ENCODE peak calls at places on chromosomes 6 and 20, in four cellular contexts. One of them, this sample, is unnamed.

GRCh38 chr20:59105581-59105980 is 58.0 kb upstream of the ZNF831 start:
- ATAC-seq in K562: no peak
- ATAC-seq in upper lobe of left lung: no peak
- ATAC-seq in HepG2: no peak
- ATAC-seq in this sample: no peak

GRCh38 chr20:47316776-47317126 is 39.7 kb downstream of the ZMYND8 start:
- ATAC-seq in K562: peak; percentile 2
- ATAC-seq in HepG2: no peak
- ATAC-seq in upper lobe of left lung: no peak
- ATAC-seq in this sample: no peak

GRCh38 chr6:37731888-37732287 is 34.2 kb upstream of the MDGA1 start:
- ATAC-seq in upper lobe of left lung: no peak
- ATAC-seq in K562: peak; percentile 96
- ATAC-seq in HepG2: no peak
- ATAC-seq in this sample: no peak

GRCh38 chr20:20297181-20297580 is 70.7 kb upstream of the INSM1 start:
- ATAC-seq in K562: no peak
- ATAC-seq in HepG2: peak; percentile 77
- ATAC-seq in upper lobe of left lung: no peak
- ATAC-seq in this sample: no peak

GRCh38 chr20:32538526-32538918 is 46.6 kb downstream of the NOL4L start:
- ATAC-seq in K562: peak; percentile 13
- ATAC-seq in upper lobe of left lung: no peak
- ATAC-seq in HepG2: peak; percentile 3
- ATAC-seq in this sample: no peak

GRCh38 chr20:22771706-22772105 is 187.3 kb upstream of the FOXA2 start:
- ATAC-seq in HepG2: no peak
- ATAC-seq in upper lobe of left lung: no peak
- ATAC-seq in K562: no peak
- ATAC-seq in this sample: no peak

GRCh38 chr6:150907385-150907784 is 41.9 kb downstream of the MTHFD1L start:
- ATAC-seq in HepG2: no peak
- ATAC-seq in upper lobe of left lung: no peak
- ATAC-seq in K562: no peak
- ATAC-seq in this sample: no peak

GRCh38 chr20:23126281-23127061 is 40.3 kb upstream of the CD93 start:
- ATAC-seq in upper lobe of left lung: peak; percentile 28
- ATAC-seq in HepG2: no peak
- ATAC-seq in K562: peak; percentile 17
- ATAC-seq in this sample: no peak

GRCh38 chr20:20488388-20488787 is 120.5 kb downstream of the INSM1 start:
- ATAC-seq in HepG2: no peak
- ATAC-seq in K562: no peak
- ATAC-seq in upper lobe of left lung: no peak
- ATAC-seq in this sample: no peak

GRCh38 chr6:505374-505773 is 113.8 kb downstream of the IRF4 start:
- ATAC-seq in HepG2: no peak
- ATAC-seq in upper lobe of left lung: no peak
- ATAC-seq in K562: no peak
- ATAC-seq in this sample: no peak

GRCh38 chr6:44086931-44087574 is 40.2 kb downstream of the MRPL14 start:
- ATAC-seq in HepG2: peak; percentile 19
- ATAC-seq in upper lobe of left lung: no peak
- ATAC-seq in K562: no peak
- ATAC-seq in this sample: peak; percentile 20

GRCh38 chr20:46359233-46359751 is 47.1 kb downstream of the ELMO2 start:
- ATAC-seq in upper lobe of left lung: no peak
- ATAC-seq in K562: no peak
- ATAC-seq in HepG2: no peak
- ATAC-seq in this sample: no peak

GRCh38 chr20:60804918-60805631 is 447.0 kb upstream of the CDH4 start:
- ATAC-seq in K562: no peak
- ATAC-seq in upper lobe of left lung: no peak
- ATAC-seq in HepG2: no peak
- ATAC-seq in this sample: no peak

GRCh38 chr6:111015656-111016190 is 33.9 kb downstream of the RPF2 start:
- ATAC-seq in upper lobe of left lung: no peak
- ATAC-seq in K562: no peak
- ATAC-seq in HepG2: no peak
- ATAC-seq in this sample: no peak

GRCh38 chr20:62684986-62685385 is 23.6 kb upstream of the NTSR1 start:
- ATAC-seq in upper lobe of left lung: no peak
- ATAC-seq in HepG2: no peak
- ATAC-seq in K562: no peak
- ATAC-seq in this sample: no peak
- H3K27me3 ChIP-seq in upper lobe of left lung: no peaks in the 10 kb centered on the region
- H3K27me3 ChIP-seq in HepG2: peaks cover 20% of the 10 kb centered on the region
- H3K27me3 ChIP-seq in K562: peaks cover 48% of the 10 kb centered on the region
- H3K27me3 ChIP-seq in this sample: peaks cover 60% of the 10 kb centered on the region

DNA sequence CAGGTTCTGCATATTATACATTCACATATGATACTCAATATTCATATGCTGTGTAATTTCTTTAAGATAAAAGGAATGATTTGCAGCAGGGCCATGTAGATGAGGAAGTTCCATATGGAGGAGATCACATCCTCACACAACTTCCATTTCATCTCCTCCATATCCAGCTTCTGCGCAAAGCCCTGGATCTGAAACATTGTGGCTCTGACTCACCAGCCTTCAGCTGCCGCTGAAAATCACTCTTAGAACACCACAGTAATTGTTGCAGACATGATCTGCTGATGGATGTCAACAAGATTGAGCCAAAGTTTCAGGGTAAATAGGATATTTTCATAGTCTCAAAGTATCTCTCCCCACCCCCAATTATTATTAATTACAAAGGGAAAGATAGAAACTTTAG is 57.6 kb downstream of the PXDC1 start:
- ATAC-seq in K562: no peak
- ATAC-seq in HepG2: no peak
- ATAC-seq in upper lobe of left lung: no peak
- ATAC-seq in this sample: no peak
- TF ChIP-seq EP300 in K562: no peak
- TF ChIP-seq EP300 in HepG2: no peak
- TF ChIP-seq EP300 in upper lobe of left lung: no peak
- TF ChIP-seq EP300 in this sample: no peak

DNA sequence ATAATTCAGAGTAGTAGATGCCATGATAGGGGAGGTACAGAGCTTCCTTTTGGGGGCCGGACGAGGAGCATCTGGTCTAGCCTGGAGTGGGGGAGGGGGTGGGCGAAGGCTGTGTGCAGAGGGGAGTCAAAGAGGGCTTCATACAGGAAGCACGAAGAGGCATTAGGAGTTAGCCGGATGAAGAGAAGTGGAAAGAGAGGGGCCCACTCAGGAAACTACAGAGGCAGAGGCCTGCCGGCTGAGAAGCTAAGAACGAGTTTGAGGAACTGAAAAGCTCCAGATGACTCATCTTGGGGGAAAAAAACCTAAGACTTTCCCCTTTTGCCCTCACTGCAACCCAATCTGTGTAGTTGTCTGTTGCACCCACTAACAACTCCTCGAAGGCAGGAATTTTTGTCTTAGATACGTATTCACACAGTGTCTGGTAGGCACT is 664 bp downstream of the CNPY3 start:
- ATAC-seq in K562: peak; percentile 12
- ATAC-seq in upper lobe of left lung: peak; percentile 5
- ATAC-seq in HepG2: no peak
- ATAC-seq in this sample: peak; percentile 6
- TF ChIP-seq POLR2A in K562: no peak
- TF ChIP-seq POLR2A in upper lobe of left lung: no peak
- TF ChIP-seq POLR2A in HepG2: no peak
- TF ChIP-seq POLR2A in this sample: no peak

GRCh38 chr6:41670703-41671360 is 32.6 kb downstream of the MDFI start:
- ATAC-seq in HepG2: no peak
- ATAC-seq in K562: no peak
- ATAC-seq in upper lobe of left lung: no peak
- ATAC-seq in this sample: no peak

GRCh38 chr6:41667195-41667594 is 28.9 kb downstream of the MDFI start:
- ATAC-seq in upper lobe of left lung: no peak
- ATAC-seq in K562: no peak
- ATAC-seq in HepG2: no peak
- ATAC-seq in this sample: no peak

GRCh38 chr6:41671376-41671775 is 33.1 kb downstream of the MDFI start:
- ATAC-seq in HepG2: no peak
- ATAC-seq in upper lobe of left lung: no peak
- ATAC-seq in K562: no peak
- ATAC-seq in this sample: no peak

GRCh38 chr6:41672016-41672415 is 33.7 kb downstream of the MDFI start:
- ATAC-seq in upper lobe of left lung: no peak
- ATAC-seq in K562: no peak
- ATAC-seq in HepG2: no peak
- ATAC-seq in this sample: no peak

GRCh38 chr6:41668968-41669367 is 30.7 kb downstream of the MDFI start:
- ATAC-seq in upper lobe of left lung: no peak
- ATAC-seq in K562: no peak
- ATAC-seq in HepG2: no peak
- ATAC-seq in this sample: no peak
- H3K27me3 ChIP-seq in upper lobe of left lung: no peaks in the 10 kb centered on the region
- H3K27me3 ChIP-seq in K562: peaks cover 37% of the 10 kb centered on the region
- H3K27me3 ChIP-seq in HepG2: peaks cover 9% of the 10 kb centered on the region
- H3K27me3 ChIP-seq in this sample: peaks cover 3% of the 10 kb centered on the region

GRCh38 chr6:170464524-170464979 is 88.6 kb downstream of the PSMB1 start:
- ATAC-seq in HepG2: peak; percentile 41
- ATAC-seq in K562: no peak
- ATAC-seq in upper lobe of left lung: peak; percentile 38
- ATAC-seq in this sample: no peak
- TF ChIP-seq EP300 in HepG2: no peak
- TF ChIP-seq EP300 in K562: no peak
- TF ChIP-seq EP300 in upper lobe of left lung: no peak
- TF ChIP-seq EP300 in this sample: no peak

GRCh38 chr20:63861981-63862901 is 943 bp downstream of the ABHD16B start:
- ATAC-seq in upper lobe of left lung: no peak
- ATAC-seq in K562: no peak
- ATAC-seq in HepG2: no peak
- ATAC-seq in this sample: no peak

GRCh38 chr20:63864545-63864977 is 509 bp upstream of the TPD52L2 start:
- ATAC-seq in HepG2: no peak
- ATAC-seq in K562: no peak
- ATAC-seq in upper lobe of left lung: no peak
- ATAC-seq in this sample: no peak

GRCh38 chr20:63863021-63863797 is 1.9 kb upstream of the TPD52L2 start:
- ATAC-seq in upper lobe of left lung: no peak
- ATAC-seq in K562: no peak
- ATAC-seq in HepG2: peak; percentile 17
- ATAC-seq in this sample: no peak

GRCh38 chr20:63864978-63865640 is at the start of gene TPD52L2:
- ATAC-seq in K562: peak; percentile 91
- ATAC-seq in HepG2: peak; percentile 86
- ATAC-seq in upper lobe of left lung: peak; percentile 97
- ATAC-seq in this sample: peak; percentile 93

DNA sequence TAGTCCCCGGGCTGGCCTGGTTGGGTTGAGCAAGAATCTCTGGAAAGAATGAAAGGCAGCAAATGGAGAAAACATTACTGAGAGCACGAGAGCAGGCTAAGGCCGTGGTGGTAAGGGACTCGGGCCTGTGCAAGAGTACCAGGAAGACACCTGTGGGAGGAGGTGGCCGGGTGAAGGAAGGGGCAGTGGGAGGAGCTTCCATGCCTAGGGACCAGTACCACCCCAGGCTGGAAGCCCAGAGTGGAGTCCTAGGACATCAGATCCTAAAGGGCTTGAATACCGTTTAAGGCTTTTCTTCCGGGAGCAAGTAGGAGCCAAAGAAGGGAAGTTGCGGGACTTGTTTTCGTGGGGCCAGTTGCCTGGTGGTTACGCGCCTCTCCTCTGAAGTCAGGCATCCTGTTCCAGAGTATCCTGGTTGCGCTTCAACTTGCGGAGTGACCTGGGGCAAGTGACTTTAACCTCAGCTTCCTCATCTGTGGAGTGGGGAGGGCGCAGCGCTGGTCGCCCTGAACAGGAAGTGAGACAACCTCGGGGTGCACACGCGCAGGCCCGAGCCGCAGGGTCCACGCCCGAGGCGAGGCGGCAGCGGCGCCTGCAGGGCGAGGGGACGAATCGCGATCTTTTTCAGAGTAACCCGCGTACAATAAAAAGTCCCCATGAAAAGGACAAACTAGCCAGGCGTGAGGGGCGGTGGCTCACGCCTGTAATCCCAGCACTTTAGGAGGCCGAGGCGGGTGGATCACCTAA is 1.1 kb upstream of the TPD52L2 start:
- ATAC-seq in HepG2: peak; percentile 76
- ATAC-seq in upper lobe of left lung: peak; percentile 93
- ATAC-seq in K562: peak; percentile 85
- ATAC-seq in this sample: peak; percentile 72
- TF ChIP-seq POLR2A in HepG2: peak; percentile 54
- TF ChIP-seq POLR2A in upper lobe of left lung: peak; percentile 23
- TF ChIP-seq POLR2A in K562: no peak
- TF ChIP-seq POLR2A in this sample: no peak

GRCh38 chr6:108163267-108163643 is 2.6 kb upstream of the NR2E1 start:
- ATAC-seq in upper lobe of left lung: no peak
- ATAC-seq in HepG2: peak; percentile 51
- ATAC-seq in K562: no peak
- ATAC-seq in this sample: no peak

GRCh38 chr6:108163644-108164536 is 1.9 kb upstream of the NR2E1 start:
- ATAC-seq in K562: no peak
- ATAC-seq in HepG2: no peak
- ATAC-seq in upper lobe of left lung: no peak
- ATAC-seq in this sample: no peak

GRCh38 chr6:108165714-108166663 is at the start of gene NR2E1:
- ATAC-seq in K562: no peak
- ATAC-seq in HepG2: no peak
- ATAC-seq in upper lobe of left lung: no peak
- ATAC-seq in this sample: no peak

GRCh38 chr6:108164815-108165706 is 761 bp upstream of the NR2E1 start:
- ATAC-seq in K562: no peak
- ATAC-seq in HepG2: no peak
- ATAC-seq in upper lobe of left lung: no peak
- ATAC-seq in this sample: no peak

DNA sequence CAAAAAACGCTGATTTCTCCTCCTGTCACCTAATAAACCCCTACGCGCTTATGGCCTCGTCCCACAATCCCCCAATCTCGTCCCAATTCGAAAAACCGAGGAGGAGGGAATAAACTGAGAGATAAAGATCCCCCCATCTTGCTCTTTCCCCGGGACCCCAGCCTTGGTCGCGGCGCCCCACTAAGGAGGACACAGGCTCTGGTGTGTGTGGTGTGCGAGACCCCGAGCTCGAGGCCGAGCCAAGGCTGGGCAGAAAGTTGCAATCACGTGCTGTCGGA is 1.3 kb upstream of the NR2E1 start:
- ATAC-seq in HepG2: no peak
- ATAC-seq in upper lobe of left lung: no peak
- ATAC-seq in K562: no peak
- ATAC-seq in this sample: no peak
- H3K27me3 ChIP-seq in HepG2: peaks cover 10% of the 10 kb centered on the region
- H3K27me3 ChIP-seq in upper lobe of left lung: peaks cover 75% of the 10 kb centered on the region
- H3K27me3 ChIP-seq in K562: peaks cover 63% of the 10 kb centered on the region
- H3K27me3 ChIP-seq in this sample: peaks cover 100% of the 10 kb centered on the region

DNA sequence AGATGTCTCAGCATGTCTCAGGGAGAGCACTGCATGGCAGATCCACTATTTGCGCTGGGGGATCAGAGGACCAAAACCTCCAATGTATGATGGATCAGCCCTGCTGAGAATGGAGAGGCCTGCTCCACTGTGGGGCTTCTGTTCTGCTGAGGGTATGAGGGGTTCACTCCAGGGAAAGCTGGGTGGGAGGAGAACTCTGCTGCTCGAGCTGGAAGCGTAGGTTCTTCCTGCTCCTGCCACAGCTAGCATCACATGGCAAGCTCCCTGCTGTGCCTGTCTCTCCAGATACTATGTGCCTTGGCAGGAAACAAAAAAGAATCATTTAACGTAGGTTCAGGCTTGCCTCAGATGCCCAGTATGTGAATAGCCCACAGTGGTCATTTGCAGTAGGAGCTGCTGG is 105.8 kb downstream of the EPM2A start:
- ATAC-seq in K562: no peak
- ATAC-seq in HepG2: no peak
- ATAC-seq in upper lobe of left lung: no peak
- ATAC-seq in this sample: no peak
- TF ChIP-seq EP300 in K562: no peak
- TF ChIP-seq EP300 in HepG2: no peak
- TF ChIP-seq EP300 in upper lobe of left lung: no peak
- TF ChIP-seq EP300 in this sample: no peak

This sample was measured in gastroesophageal sphincter.